ENCODE peak calls at places on chromosome 18, in four cellular contexts. One of them, this sample, is unnamed.

GRCh38 chr18:59899298-59900221 is at the start of gene PMAIP1:
- DNase-seq in IMR-90: peak; percentile 94
- DNase-seq in H9: peak; percentile 96
- DNase-seq in mesenchymal stem cell: peak; percentile 97
- DNase-seq in this sample: peak; percentile 97

GRCh38 chr18:42025974-42026625 is 71.1 kb downstream of the PIK3C3 start:
- DNase-seq in IMR-90: no peak
- DNase-seq in H9: no peak
- DNase-seq in mesenchymal stem cell: no peak
- DNase-seq in this sample: no peak

GRCh38 chr18:46630160-46630559 is 26.9 kb downstream of the LOXHD1 start:
- DNase-seq in IMR-90: peak; percentile 2
- DNase-seq in H9: no peak
- DNase-seq in mesenchymal stem cell: no peak
- DNase-seq in this sample: peak; percentile 35

GRCh38 chr18:12109836-12110235 is 16.2 kb downstream of the ANKRD62 start:
- DNase-seq in IMR-90: no peak
- DNase-seq in H9: no peak
- DNase-seq in mesenchymal stem cell: no peak
- DNase-seq in this sample: no peak

GRCh38 chr18:44325903-44326650 is 354.6 kb upstream of the SETBP1 start:
- DNase-seq in H9: peak; percentile 61
- DNase-seq in IMR-90: peak; percentile 61
- DNase-seq in mesenchymal stem cell: peak; percentile 57
- DNase-seq in this sample: peak; percentile 75

GRCh38 chr18:39448942-39449341 is 1883.3 kb upstream of the CELF4 start:
- DNase-seq in mesenchymal stem cell: no peak
- DNase-seq in H9: no peak
- DNase-seq in IMR-90: peak; percentile 32
- DNase-seq in this sample: no peak

GRCh38 chr18:61850756-61851155 is 42.1 kb downstream of the RNF152 start:
- DNase-seq in mesenchymal stem cell: no peak
- DNase-seq in H9: no peak
- DNase-seq in IMR-90: no peak
- DNase-seq in this sample: no peak

GRCh38 chr18:12376034-12376717 is 851 bp downstream of the AFG3L2 start:
- DNase-seq in mesenchymal stem cell: peak; percentile 52
- DNase-seq in IMR-90: no peak
- DNase-seq in H9: no peak
- DNase-seq in this sample: peak; percentile 48

GRCh38 chr18:35753306-35753910 is 171.9 kb downstream of the GALNT1 start:
- DNase-seq in mesenchymal stem cell: no peak
- DNase-seq in H9: no peak
- DNase-seq in IMR-90: no peak
- DNase-seq in this sample: no peak

GRCh38 chr18:21054252-21054821 is 57.3 kb downstream of the ROCK1 start:
- DNase-seq in mesenchymal stem cell: no peak
- DNase-seq in H9: no peak
- DNase-seq in IMR-90: no peak
- DNase-seq in this sample: no peak

GRCh38 chr18:36031407-36031806 is 36.0 kb downstream of the RPRD1A start:
- DNase-seq in IMR-90: no peak
- DNase-seq in H9: no peak
- DNase-seq in mesenchymal stem cell: no peak
- DNase-seq in this sample: no peak

GRCh38 chr18:68532328-68532885 is 182.5 kb downstream of the TMX3 start:
- DNase-seq in H9: no peak
- DNase-seq in mesenchymal stem cell: no peak
- DNase-seq in IMR-90: no peak
- DNase-seq in this sample: no peak

GRCh38 chr18:58354051-58354450 is 274.8 kb downstream of the ALPK2 start:
- DNase-seq in IMR-90: no peak
- DNase-seq in H9: no peak
- DNase-seq in mesenchymal stem cell: no peak
- DNase-seq in this sample: no peak

GRCh38 chr18:7070466-7070865 is 47.1 kb downstream of the LAMA1 start:
- DNase-seq in IMR-90: no peak
- DNase-seq in H9: no peak
- DNase-seq in mesenchymal stem cell: no peak
- DNase-seq in this sample: no peak

GRCh38 chr18:21632393-21632792 is 20.3 kb downstream of the SNRPD1 start:
- DNase-seq in IMR-90: no peak
- DNase-seq in H9: no peak
- DNase-seq in mesenchymal stem cell: peak; percentile 9
- DNase-seq in this sample: no peak

GRCh38 chr18:56575819-56576663 is 62.4 kb downstream of the TXNL1 start:
- DNase-seq in mesenchymal stem cell: peak; percentile 66
- DNase-seq in IMR-90: peak; percentile 71
- DNase-seq in H9: no peak
- DNase-seq in this sample: peak; percentile 48

GRCh38 chr18:2955966-2956521 is 56.9 kb downstream of the LPIN2 start:
- DNase-seq in IMR-90: no peak
- DNase-seq in mesenchymal stem cell: no peak
- DNase-seq in H9: no peak
- DNase-seq in this sample: no peak

GRCh38 chr18:10142496-10143160 is 228.8 kb downstream of the VAPA start:
- DNase-seq in IMR-90: peak; percentile 31
- DNase-seq in mesenchymal stem cell: peak; percentile 61
- DNase-seq in H9: no peak
- DNase-seq in this sample: no peak

GRCh38 chr18:42534313-42534712 is 579.3 kb downstream of the PIK3C3 start:
- DNase-seq in mesenchymal stem cell: no peak
- DNase-seq in H9: no peak
- DNase-seq in IMR-90: no peak
- DNase-seq in this sample: no peak

GRCh38 chr18:63624863-63625262 is 19.2 kb downstream of the SERPINB4 start:
- DNase-seq in IMR-90: no peak
- DNase-seq in H9: no peak
- DNase-seq in mesenchymal stem cell: no peak
- DNase-seq in this sample: no peak

GRCh38 chr18:40832362-40832761 is 1122.7 kb upstream of the PIK3C3 start:
- DNase-seq in H9: no peak
- DNase-seq in IMR-90: no peak
- DNase-seq in mesenchymal stem cell: peak; percentile 32
- DNase-seq in this sample: no peak

GRCh38 chr18:33020877-33021276 is 248.1 kb upstream of the KLHL14 start:
- DNase-seq in H9: no peak
- DNase-seq in mesenchymal stem cell: no peak
- DNase-seq in IMR-90: no peak
- DNase-seq in this sample: no peak

GRCh38 chr18:2898131-2898640 is 51.4 kb downstream of the EMILIN2 start:
- DNase-seq in mesenchymal stem cell: no peak
- DNase-seq in IMR-90: peak; percentile 43
- DNase-seq in H9: no peak
- DNase-seq in this sample: peak; percentile 19

GRCh38 chr18:6747646-6748045 is 18.1 kb downstream of the ARHGAP28 start:
- DNase-seq in IMR-90: peak; percentile 97
- DNase-seq in mesenchymal stem cell: peak; percentile 90
- DNase-seq in H9: no peak
- DNase-seq in this sample: no peak

GRCh38 chr18:61896767-61897166 is 4.0 kb upstream of the RNF152 start:
- DNase-seq in H9: no peak
- DNase-seq in IMR-90: peak; percentile 20
- DNase-seq in mesenchymal stem cell: peak; percentile 91
- DNase-seq in this sample: peak; percentile 76

GRCh38 chr18:79917351-79918088 is 33.9 kb downstream of the SLC66A2 start:
- DNase-seq in H9: peak; percentile 19
- DNase-seq in IMR-90: no peak
- DNase-seq in mesenchymal stem cell: no peak
- DNase-seq in this sample: no peak

GRCh38 chr18:36786686-36787085 is 42.1 kb downstream of the TPGS2 start:
- DNase-seq in IMR-90: peak; percentile 71
- DNase-seq in H9: no peak
- DNase-seq in mesenchymal stem cell: peak; percentile 65
- DNase-seq in this sample: peak; percentile 37

GRCh38 chr18:56383349-56383748 is 255.0 kb downstream of the TXNL1 start:
- DNase-seq in H9: no peak
- DNase-seq in mesenchymal stem cell: no peak
- DNase-seq in IMR-90: no peak
- DNase-seq in this sample: no peak

GRCh38 chr18:61019902-61020301 is 313.3 kb upstream of the CDH20 start:
- DNase-seq in IMR-90: no peak
- DNase-seq in H9: no peak
- DNase-seq in mesenchymal stem cell: no peak
- DNase-seq in this sample: no peak

GRCh38 chr18:64119916-64120315 is 29.0 kb downstream of the LINC00305 start:
- DNase-seq in IMR-90: no peak
- DNase-seq in H9: no peak
- DNase-seq in mesenchymal stem cell: no peak
- DNase-seq in this sample: no peak

GRCh38 chr18:61893304-61893970 is 630 bp upstream of the RNF152 start:
- DNase-seq in H9: peak; percentile 46
- DNase-seq in mesenchymal stem cell: peak; percentile 66
- DNase-seq in IMR-90: peak; percentile 61
- DNase-seq in this sample: peak; percentile 77

DNA sequence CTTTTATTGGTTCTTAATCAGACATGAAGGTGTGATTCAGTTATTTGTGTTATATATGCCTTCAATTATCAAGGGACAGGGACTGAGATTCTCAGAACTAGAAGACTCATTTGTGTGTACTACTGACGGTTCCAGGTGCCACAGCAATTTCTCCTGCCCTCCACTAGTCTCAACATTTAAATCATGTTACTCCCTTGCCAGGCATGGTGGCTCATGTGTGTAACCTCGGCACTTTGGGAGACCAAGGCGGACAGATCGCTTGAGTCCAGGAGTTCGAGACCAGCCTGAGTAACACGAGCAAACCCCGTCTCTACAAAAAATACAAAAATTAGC is 1.1 kb downstream of the CNDP2 start:
- DNase-seq in mesenchymal stem cell: no peak
- DNase-seq in H9: no peak
- DNase-seq in IMR-90: no peak
- DNase-seq in this sample: no peak
- H3K4ac ChIP-seq in mesenchymal stem cell: no peak overlapping the region
- H3K4ac ChIP-seq in H9: no peak overlapping the region
- H3K4ac ChIP-seq in IMR-90: no peak overlapping the region
- H3K4ac ChIP-seq in this sample: no peak overlapping the region

DNA sequence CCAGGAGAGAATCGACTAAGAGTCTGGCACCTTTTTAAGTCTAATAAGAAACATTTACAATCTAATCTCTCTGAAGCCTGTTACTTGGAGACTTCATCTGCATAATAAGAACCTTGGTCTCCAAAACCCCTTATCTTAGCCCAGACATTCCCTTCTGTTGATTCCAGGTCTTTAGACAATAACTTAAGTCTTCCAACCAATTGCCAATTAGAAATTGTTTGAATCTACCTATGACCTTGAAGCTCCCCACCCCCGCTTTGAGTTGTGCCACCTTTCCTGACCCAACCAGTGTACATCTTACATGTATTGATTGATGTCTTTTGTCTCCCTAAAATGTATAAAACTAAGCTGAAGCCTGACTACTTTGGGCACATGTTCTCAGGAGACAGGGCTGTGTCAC is 49.5 kb upstream of the DTNA start:
- DNase-seq in H9: no peak
- DNase-seq in IMR-90: no peak
- DNase-seq in mesenchymal stem cell: no peak
- DNase-seq in this sample: peak; percentile 97
- H3K4ac ChIP-seq in H9: no peak overlapping the region
- H3K4ac ChIP-seq in IMR-90: no peak overlapping the region
- H3K4ac ChIP-seq in mesenchymal stem cell: no peak overlapping the region
- H3K4ac ChIP-seq in this sample: no peak overlapping the region

GRCh38 chr18:54242327-54242726 is 17.9 kb upstream of the MBD2 start:
- DNase-seq in IMR-90: no peak
- DNase-seq in mesenchymal stem cell: no peak
- DNase-seq in H9: no peak
- DNase-seq in this sample: no peak
- H3K4ac ChIP-seq in IMR-90: no peak overlapping the region
- H3K4ac ChIP-seq in mesenchymal stem cell: no peak overlapping the region
- H3K4ac ChIP-seq in H9: no peak overlapping the region
- H3K4ac ChIP-seq in this sample: no peak overlapping the region

DNA sequence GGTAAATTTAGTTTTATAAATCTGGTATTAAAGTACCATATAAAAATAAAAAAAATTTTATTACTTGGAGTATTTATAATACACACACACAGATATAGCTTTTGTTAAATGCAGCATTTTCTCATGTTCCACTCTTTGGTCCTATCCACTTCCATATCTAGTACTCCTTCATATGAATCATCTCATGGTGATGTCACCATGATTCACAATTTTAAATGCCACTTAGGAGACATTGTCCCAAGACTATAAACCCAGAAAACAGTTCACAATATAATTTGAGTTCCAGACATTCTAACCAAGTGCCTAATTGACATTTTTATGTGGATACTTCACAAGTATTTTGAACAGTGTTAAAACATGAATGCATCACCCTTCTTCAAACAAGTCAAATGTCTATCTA is 1398.3 kb downstream of the DSC3 start:
- DNase-seq in H9: no peak
- DNase-seq in mesenchymal stem cell: peak; percentile 32
- DNase-seq in IMR-90: peak; percentile 68
- DNase-seq in this sample: no peak
- H3K4ac ChIP-seq in H9: no peak overlapping the region
- H3K4ac ChIP-seq in mesenchymal stem cell: no peak overlapping the region
- H3K4ac ChIP-seq in IMR-90: no peak overlapping the region
- H3K4ac ChIP-seq in this sample: no peak overlapping the region

GRCh38 chr18:49486617-49486958 is 446 bp downstream of the C18orf32 start:
- DNase-seq in H9: no peak
- DNase-seq in IMR-90: no peak
- DNase-seq in mesenchymal stem cell: no peak
- DNase-seq in this sample: no peak
- H3K4ac ChIP-seq in H9: no peak overlapping the region
- H3K4ac ChIP-seq in IMR-90: peak overlapping the region; percentile 58
- H3K4ac ChIP-seq in mesenchymal stem cell: no peak overlapping the region
- H3K4ac ChIP-seq in this sample: no peak overlapping the region

GRCh38 chr18:986071-986470 is 81.4 kb downstream of the ADCYAP1 start:
- DNase-seq in H9: peak; percentile 51
- DNase-seq in mesenchymal stem cell: no peak
- DNase-seq in IMR-90: no peak
- DNase-seq in this sample: peak; percentile 25
- H3K4ac ChIP-seq in H9: no peak overlapping the region
- H3K4ac ChIP-seq in mesenchymal stem cell: no peak overlapping the region
- H3K4ac ChIP-seq in IMR-90: no peak overlapping the region
- H3K4ac ChIP-seq in this sample: no peak overlapping the region

GRCh38 chr18:38032516-38032915 is 466.9 kb upstream of the CELF4 start:
- DNase-seq in mesenchymal stem cell: no peak
- DNase-seq in IMR-90: no peak
- DNase-seq in H9: no peak
- DNase-seq in this sample: no peak

GRCh38 chr18:38033282-38033681 is 467.7 kb upstream of the CELF4 start:
- DNase-seq in H9: no peak
- DNase-seq in mesenchymal stem cell: no peak
- DNase-seq in IMR-90: no peak
- DNase-seq in this sample: no peak

GRCh38 chr18:38042496-38042895 is 476.9 kb upstream of the CELF4 start:
- DNase-seq in IMR-90: no peak
- DNase-seq in H9: no peak
- DNase-seq in mesenchymal stem cell: no peak
- DNase-seq in this sample: no peak

GRCh38 chr18:38038242-38038641 is 472.6 kb upstream of the CELF4 start:
- DNase-seq in mesenchymal stem cell: no peak
- DNase-seq in H9: no peak
- DNase-seq in IMR-90: no peak
- DNase-seq in this sample: no peak
- H3K4ac ChIP-seq in mesenchymal stem cell: no peak overlapping the region
- H3K4ac ChIP-seq in H9: no peak overlapping the region
- H3K4ac ChIP-seq in IMR-90: no peak overlapping the region
- H3K4ac ChIP-seq in this sample: no peak overlapping the region

This sample was measured in mesendoderm.